ENCODE peak calls at places on chromosomes 2 and 18, in seven cellular contexts. V, A, B, N, I, T and G are unnamed samples.

GRCh38 chr2:10012963-10013461 is 30.3 kb upstream of the KLF11 start:
- DNase-seq in V (no peak), A (no peak), B (no peak), N (no peak), I (peak; percentile 83), T (no peak), G (no peak)

GRCh38 chr18:61891271-61891670 is 1.5 kb downstream of the RNF152 start:
- DNase-seq in V (no peak), A (no peak), B (no peak), N (no peak), I (no peak), T (no peak), G (no peak)

GRCh38 chr2:60957224-60957623 is 60.3 kb upstream of the PEX13 start:
- DNase-seq in V (no peak), A (no peak), B (no peak), N (no peak), I (no peak), T (no peak), G (no peak)

GRCh38 chr2:101717041-101717817 is 19.7 kb downstream of the MAP4K4 start:
- DNase-seq in V (peak; percentile 74), A (no peak), B (no peak), N (no peak), I (no peak), T (no peak), G (no peak)

GRCh38 chr2:8803658-8804379 is 33.6 kb downstream of the KIDINS220 start:
- DNase-seq in V (peak; percentile 28), A (no peak), B (peak; percentile 89), N (no peak), I (peak; percentile 96), T (peak; percentile 97), G (no peak)

GRCh38 chr2:20224191-20224715 is 677 bp downstream of the SDC1 start:
- DNase-seq in V (no peak), A (no peak), B (no peak), N (peak; percentile 69), I (no peak), T (no peak), G (no peak)

GRCh38 chr18:73939391-73939790 is 208.2 kb downstream of the FBXO15 start:
- DNase-seq in V (no peak), A (no peak), B (no peak), N (no peak), I (no peak), T (no peak), G (no peak)

GRCh38 chr18:56330381-56331115 is 307.8 kb downstream of the TXNL1 start:
- DNase-seq in V (no peak), A (no peak), B (no peak), N (no peak), I (no peak), T (no peak), G (no peak)

GRCh38 chr2:70801607-70802263 is 11.3 kb upstream of the FIGLA start:
- DNase-seq in V (no peak), A (no peak), B (no peak), N (no peak), I (no peak), T (no peak), G (no peak)

GRCh38 chr2:153195342-153195741 is 283.2 kb downstream of the RPRM start:
- DNase-seq in V (no peak), A (no peak), B (no peak), N (no peak), I (peak; percentile 47), T (no peak), G (no peak)

GRCh38 chr2:3472966-3473365 is 46.4 kb downstream of the ADI1 start:
- DNase-seq in V (no peak), A (no peak), B (no peak), N (no peak), I (no peak), T (no peak), G (no peak)

GRCh38 chr2:178074123-178075005 is 1.8 kb upstream of the PDE11A start:
- DNase-seq in V (peak; percentile 31), A (no peak), B (peak; percentile 32), N (no peak), I (no peak), T (no peak), G (no peak)

GRCh38 chr2:169761251-169761969 is 27.8 kb downstream of the KLHL23 start:
- DNase-seq in V (no peak), A (no peak), B (no peak), N (no peak), I (no peak), T (no peak), G (no peak)

GRCh38 chr2:25514043-25514627 is 159.2 kb downstream of the DTNB start:
- DNase-seq in V (no peak), A (no peak), B (no peak), N (no peak), I (no peak), T (no peak), G (no peak)

GRCh38 chr2:25517701-25518100 is 155.7 kb downstream of the DTNB start:
- DNase-seq in V (no peak), A (no peak), B (no peak), N (no peak), I (no peak), T (no peak), G (no peak)

DNA sequence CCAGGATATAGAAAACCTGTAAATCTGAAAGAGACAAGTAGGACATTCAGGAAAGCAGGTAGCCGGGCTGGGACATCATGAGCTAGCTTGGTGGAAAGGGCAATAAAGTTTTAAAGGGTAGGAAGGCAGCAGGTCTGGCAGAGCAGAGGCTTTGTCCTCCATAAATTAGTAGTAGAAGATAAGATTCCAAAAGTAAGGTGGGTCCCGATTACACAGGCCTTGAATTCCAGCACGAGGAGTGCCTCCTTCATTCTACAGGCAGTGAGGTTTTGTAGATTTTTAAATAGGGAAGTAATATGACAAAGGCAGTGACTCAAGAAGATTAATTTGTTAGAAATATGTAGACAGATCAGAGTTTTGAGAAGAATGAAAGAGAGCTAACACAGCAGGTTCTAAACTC is 160.7 kb downstream of the DTNB start:
- DNase-seq in V (peak; percentile 38), A (no peak), B (no peak), N (no peak), I (peak; percentile 43), T (no peak), G (no peak)
- H3K4me2 ChIP-seq in V (no peak overlapping the region), A (no peak overlapping the region), B (no peak overlapping the region), N (no peak overlapping the region), I (no peak overlapping the region), T (no peak overlapping the region), G (no peak overlapping the region)

GRCh38 chr2:34103437-34103836 is 504.3 kb upstream of the FAM98A start:
- DNase-seq in V (no peak), A (no peak), B (no peak), N (no peak), I (no peak), T (no peak), G (no peak)
- H2BK5ac ChIP-seq in V (no peak overlapping the region), A (no peak overlapping the region), B (no peak overlapping the region), N (no peak overlapping the region), I (no peak overlapping the region), T (no peak overlapping the region), G (no peak overlapping the region)

DNA sequence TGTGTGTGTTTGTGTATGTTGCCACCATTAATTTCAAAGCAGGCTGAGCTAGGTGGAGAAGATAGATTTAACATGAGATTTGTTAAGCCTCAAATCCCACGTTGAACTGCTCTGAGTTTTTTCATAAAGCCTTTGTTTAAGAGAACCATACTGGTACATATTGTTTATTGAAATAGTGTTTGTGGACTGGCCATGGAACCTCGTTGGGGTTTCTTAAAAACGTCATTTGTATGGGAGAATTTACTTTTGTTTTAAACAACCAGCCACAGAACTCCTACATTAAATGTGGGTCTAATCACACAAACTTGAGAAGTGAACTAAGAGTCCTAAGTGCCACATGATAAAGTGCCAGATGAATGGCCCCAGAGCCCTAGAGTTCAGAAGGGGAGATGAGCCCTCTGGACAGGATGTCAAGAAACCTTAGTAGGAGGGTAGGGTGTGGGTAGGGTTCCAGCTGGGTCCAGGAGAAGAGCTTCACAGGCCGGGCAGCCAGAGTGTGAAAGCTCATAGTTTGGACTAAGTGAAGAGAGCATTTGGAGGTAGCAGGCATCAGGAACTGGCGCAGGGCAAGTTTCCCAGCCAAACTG is 120.6 kb upstream of the EML6 start:
- DNase-seq in V (no peak), A (no peak), B (peak; percentile 52), N (no peak), I (no peak), T (peak; percentile 77), G (no peak)
- H3K23ac ChIP-seq in V (no peak overlapping the region), A (no peak overlapping the region), B (no peak overlapping the region), N (no peak overlapping the region), I (no peak overlapping the region), T (peak overlapping the region; percentile 51), G (no peak overlapping the region)

GRCh38 chr2:218264773-218265601 is 4.2 kb downstream of the GPBAR1 start:
- DNase-seq in V (no peak), A (no peak), B (no peak), N (no peak), I (no peak), T (no peak), G (no peak)

GRCh38 chr2:218260742-218261423 is at the start of gene GPBAR1:
- DNase-seq in V (peak; percentile 71), A (peak; percentile 87), B (peak; percentile 37), N (peak; percentile 75), I (no peak), T (no peak), G (no peak)

GRCh38 chr2:218263817-218264611 is 3.2 kb downstream of the GPBAR1 start:
- DNase-seq in V (no peak), A (no peak), B (peak; percentile 51), N (no peak), I (no peak), T (no peak), G (no peak)

GRCh38 chr2:218261424-218262273 is 834 bp downstream of the GPBAR1 start:
- DNase-seq in V (peak; percentile 78), A (no peak), B (peak; percentile 60), N (no peak), I (no peak), T (no peak), G (no peak)

GRCh38 chr2:218262631-218263586 is 2.1 kb downstream of the GPBAR1 start:
- DNase-seq in V (no peak), A (no peak), B (no peak), N (no peak), I (no peak), T (no peak), G (no peak)
- H3K4me2 ChIP-seq in V (no peak overlapping the region), A (no peak overlapping the region), B (no peak overlapping the region), N (no peak overlapping the region), I (no peak overlapping the region), T (no peak overlapping the region), G (no peak overlapping the region)

GRCh38 chr2:187250137-187250536 is 197.9 kb downstream of the CALCRL start:
- DNase-seq in V (no peak), A (no peak), B (no peak), N (no peak), I (no peak), T (no peak), G (no peak)

GRCh38 chr2:187252063-187252462 is 196.0 kb downstream of the CALCRL start:
- DNase-seq in V (no peak), A (no peak), B (no peak), N (no peak), I (no peak), T (no peak), G (no peak)
- H2BK5ac ChIP-seq in V (no peak overlapping the region), A (no peak overlapping the region), B (no peak overlapping the region), N (no peak overlapping the region), I (no peak overlapping the region), T (no peak overlapping the region), G (no peak overlapping the region)

GRCh38 chr2:128458438-128458837 is 139.8 kb upstream of the HS6ST1 start:
- DNase-seq in V (no peak), A (no peak), B (peak; percentile 39), N (no peak), I (peak; percentile 29), T (peak; percentile 48), G (no peak)
- H3K23ac ChIP-seq in V (no peak overlapping the region), A (no peak overlapping the region), B (no peak overlapping the region), N (no peak overlapping the region), I (no peak overlapping the region), T (no peak overlapping the region), G (no peak overlapping the region)